ENCODE peak calls at places on chromosomes 7 and 10, in eight cellular contexts. I is AG09319, Y is neural progenitor cell, L is tibial artery, N is BE2C, Q is bronchial epithelial cell, G is GM10248, P is ascending aorta. V is an unnamed sample.

GRCh38 chr10:60937784-60938654 is 6.0 kb downstream of the RHOBTB1 start:
- DNase-seq in I (no peak), Y (no peak), L (peak), N (no peak), Q (peak), G (no peak), P (peak), V (peak)

GRCh38 chr7:36054642-36055041 is 98.4 kb upstream of the EEPD1 start:
- DNase-seq in I (no peak), Y (no peak), L (no peak), N (no peak), Q (peak), G (no peak), P (no peak), V (no peak)

GRCh38 chr10:33116293-33116697 is 158.3 kb upstream of the ITGB1 start:
- DNase-seq in I (no peak), Y (peak), L (no peak), N (peak), Q (no peak), G (no peak), P (no peak), V (no peak)

GRCh38 chr10:29816801-29817558 is 182.2 kb upstream of the SVIL start:
- DNase-seq in I (no peak), Y (no peak), L (no peak), N (no peak), Q (no peak), G (no peak), P (peak), V (no peak)

GRCh38 chr7:116772926-116773749 is 89.2 kb upstream of the CAPZA2 start:
- DNase-seq in I (no peak), Y (no peak), L (no peak), N (no peak), Q (peak), G (no peak), P (no peak), V (no peak)

GRCh38 chr7:152145853-152146466 is 120.5 kb downstream of the GALNT11 start:
- DNase-seq in I (peak), Y (peak), L (no peak), N (peak), Q (peak), G (no peak), P (no peak), V (peak)

GRCh38 chr10:90288403-90288933 is 569.4 kb downstream of the HTR7 start:
- DNase-seq in I (no peak), Y (peak), L (no peak), N (no peak), Q (peak), G (no peak), P (no peak), V (no peak)

GRCh38 chr10:12389154-12389734 is 39.9 kb downstream of the CAMK1D start:
- DNase-seq in I (no peak), Y (no peak), L (peak), N (no peak), Q (no peak), G (no peak), P (peak), V (no peak)

GRCh38 chr7:40641717-40642116 is 506.9 kb downstream of the SUGCT start:
- DNase-seq in I (no peak), Y (no peak), L (no peak), N (no peak), Q (no peak), G (no peak), P (no peak), V (no peak)

GRCh38 chr7:46257766-46258448 is 336.8 kb upstream of the IGFBP3 start:
- DNase-seq in I (peak), Y (no peak), L (no peak), N (no peak), Q (peak), G (no peak), P (no peak), V (peak)

GRCh38 chr10:113108180-113108835 is 158.3 kb downstream of the TCF7L2 start:
- DNase-seq in I (no peak), Y (peak), L (no peak), N (peak), Q (no peak), G (peak), P (no peak), V (no peak)

GRCh38 chr7:134845461-134845860 is 66.0 kb downstream of the CALD1 start:
- DNase-seq in I (no peak), Y (no peak), L (no peak), N (no peak), Q (peak), G (peak), P (no peak), V (no peak)
- TF ChIP-seq CTCF in I (peak), Y (no peak), L (no peak), N (peak), Q (peak), G (peak), P (no peak), V (peak)

GRCh38 chr7:132930881-132931280 is 151.0 kb downstream of the CHCHD3 start:
- DNase-seq in I (no peak), Y (peak), L (no peak), N (no peak), Q (peak), G (no peak), P (no peak), V (no peak)
- TF ChIP-seq CTCF in I (peak), Y (peak), L (no peak), N (peak), Q (peak), G (peak), P (no peak), V (peak)

DNA sequence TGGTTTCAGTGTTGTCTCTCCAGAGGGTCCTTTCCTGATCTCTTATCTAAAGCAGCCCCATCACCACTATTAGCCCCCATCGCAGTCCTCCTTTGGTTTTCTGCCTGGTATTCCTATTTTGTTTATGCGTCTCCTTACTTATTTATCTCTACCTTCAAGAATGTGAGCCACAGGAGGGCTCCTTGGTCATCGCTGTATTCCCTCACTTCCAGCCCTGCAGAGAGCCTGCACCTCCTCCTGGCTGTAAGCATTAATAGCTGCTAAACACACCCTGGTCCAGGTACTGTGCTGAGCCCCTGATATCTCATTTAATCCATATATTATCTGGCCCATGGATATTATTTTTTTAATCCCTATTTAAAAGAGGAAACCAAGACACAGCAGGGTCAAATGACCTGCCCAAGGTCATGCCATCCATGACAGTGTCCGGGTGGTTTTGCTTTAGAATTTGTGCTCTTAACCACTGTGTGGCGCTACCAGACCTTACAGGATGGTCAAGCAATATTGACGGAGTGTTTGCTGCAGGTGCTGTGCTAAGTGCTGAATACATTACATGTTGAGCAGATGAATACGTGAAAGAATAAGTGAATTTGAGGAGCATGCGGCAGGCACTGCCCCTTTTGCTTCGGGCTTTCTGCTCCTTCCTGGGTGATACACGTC is 227.2 kb downstream of the ADAM12 start:
- DNase-seq in I (no peak), Y (peak), L (no peak), N (no peak), Q (no peak), G (no peak), P (no peak), V (no peak)
- TF ChIP-seq CTCF in I (no peak), Y (peak), L (no peak), N (peak), Q (no peak), G (no peak), P (no peak), V (peak)

GRCh38 chr10:125160856-125161569 is 650 bp upstream of the CTBP2 start:
- DNase-seq in I (peak), Y (peak), L (peak), N (peak), Q (peak), G (peak), P (peak), V (no peak)

GRCh38 chr10:125162181-125162906 is 2.0 kb upstream of the CTBP2 start:
- DNase-seq in I (no peak), Y (peak), L (no peak), N (no peak), Q (no peak), G (no peak), P (peak), V (no peak)

GRCh38 chr10:125159932-125160855 is at the start of gene CTBP2:
- DNase-seq in I (no peak), Y (peak), L (peak), N (peak), Q (no peak), G (no peak), P (no peak), V (no peak)

GRCh38 chr10:125159486-125159931 is 854 bp downstream of the CTBP2 start:
- DNase-seq in I (no peak), Y (peak), L (no peak), N (no peak), Q (no peak), G (no peak), P (peak), V (no peak)

DNA sequence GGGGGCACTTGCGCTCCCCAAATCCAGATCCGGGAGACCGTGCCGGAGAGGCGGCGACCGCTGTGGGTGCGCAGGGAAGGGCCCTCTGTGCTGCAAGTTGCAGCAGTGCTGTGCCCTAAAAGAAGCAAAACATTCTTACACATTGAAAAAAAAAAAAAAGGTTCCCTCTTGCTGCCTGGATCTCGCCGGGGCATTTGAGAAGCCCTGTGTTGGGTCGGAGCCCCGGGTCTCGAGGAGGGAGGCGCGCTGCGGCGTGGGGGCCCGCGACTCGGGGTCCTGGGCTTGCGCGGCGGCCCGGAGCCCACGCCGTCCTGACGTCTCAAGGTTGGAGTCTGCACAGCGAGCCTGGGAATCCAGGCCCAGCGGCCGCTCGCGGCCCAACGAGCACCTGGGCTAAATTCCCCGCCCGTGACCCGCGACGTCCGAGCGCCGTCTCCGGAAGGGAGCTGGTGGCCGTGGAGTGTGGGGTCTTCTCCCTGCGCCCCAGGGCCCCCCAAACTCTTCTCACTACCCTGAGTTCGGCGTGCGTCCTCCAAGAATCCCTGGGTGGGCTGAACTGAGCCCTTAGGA is 1.3 kb upstream of the CTBP2 start:
- DNase-seq in I (no peak), Y (no peak), L (no peak), N (no peak), Q (peak), G (peak), P (no peak), V (no peak)
- TF ChIP-seq CTCF in I (peak), Y (no peak), L (no peak), N (peak), Q (peak), G (no peak), P (no peak), V (peak)

DNA sequence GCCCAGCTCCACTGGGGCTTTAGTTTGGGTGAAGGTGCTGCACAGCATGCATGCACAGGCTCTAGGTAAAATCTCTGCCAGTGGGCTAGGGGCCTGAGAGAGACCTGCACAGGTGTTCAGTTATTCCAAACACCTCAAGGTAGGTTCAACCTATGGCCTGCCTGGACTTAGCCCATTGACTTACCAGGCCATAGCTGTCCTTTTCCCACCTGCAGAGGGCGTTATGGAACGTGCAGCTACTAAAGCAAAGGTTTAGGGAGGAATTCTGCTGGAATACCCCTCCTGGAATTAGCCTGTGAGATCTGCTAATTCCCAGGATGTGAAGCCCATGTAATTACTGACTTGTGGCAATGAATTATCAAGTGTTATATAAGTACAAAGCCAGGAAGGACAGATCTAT is 3.6 kb downstream of the VWC2 start:
- DNase-seq in I (no peak), Y (peak), L (no peak), N (no peak), Q (peak), G (no peak), P (no peak), V (no peak)
- TF ChIP-seq CTCF in I (no peak), Y (peak), L (no peak), N (peak), Q (peak), G (peak), P (no peak), V (no peak)